ENCODE peak calls at places on chromosomes 6 and 20, in four cellular contexts. One of them, this sample, is unnamed.

GRCh38 chr20:37901667-37902503 is 1.0 kb upstream of the VSTM2L start:
- DNase-seq in activated naive CD4-positive, alpha-beta T cell: no peak
- DNase-seq in T-helper 2 cell: no peak
- DNase-seq in Daoy: peak; percentile 79
- DNase-seq in this sample: no peak

GRCh38 chr6:3026811-3027626 is 27.3 kb downstream of the NQO2 start:
- DNase-seq in Daoy: no peak
- DNase-seq in activated naive CD4-positive, alpha-beta T cell: peak; percentile 16
- DNase-seq in T-helper 2 cell: no peak
- DNase-seq in this sample: no peak

GRCh38 chr6:139402935-139403386 is 28.5 kb upstream of the CITED2 start:
- DNase-seq in Daoy: peak; percentile 19
- DNase-seq in activated naive CD4-positive, alpha-beta T cell: no peak
- DNase-seq in T-helper 2 cell: no peak
- DNase-seq in this sample: no peak

GRCh38 chr6:1597924-1598323 is 11.8 kb upstream of the FOXC1 start:
- DNase-seq in activated naive CD4-positive, alpha-beta T cell: no peak
- DNase-seq in T-helper 2 cell: no peak
- DNase-seq in Daoy: no peak
- DNase-seq in this sample: no peak

GRCh38 chr6:158500016-158500735 is 59.7 kb upstream of the TMEM181 start:
- DNase-seq in activated naive CD4-positive, alpha-beta T cell: no peak
- DNase-seq in T-helper 2 cell: no peak
- DNase-seq in Daoy: no peak
- DNase-seq in this sample: no peak

GRCh38 chr6:158000530-158001307 is 19.1 kb downstream of the SYNJ2 start:
- DNase-seq in activated naive CD4-positive, alpha-beta T cell: no peak
- DNase-seq in T-helper 2 cell: no peak
- DNase-seq in Daoy: no peak
- DNase-seq in this sample: no peak

GRCh38 chr6:37693546-37694250 is 4.0 kb downstream of the MDGA1 start:
- DNase-seq in Daoy: no peak
- DNase-seq in activated naive CD4-positive, alpha-beta T cell: no peak
- DNase-seq in T-helper 2 cell: no peak
- DNase-seq in this sample: no peak

GRCh38 chr6:140101367-140101766 is 726.9 kb upstream of the CITED2 start:
- DNase-seq in activated naive CD4-positive, alpha-beta T cell: no peak
- DNase-seq in T-helper 2 cell: no peak
- DNase-seq in Daoy: no peak
- DNase-seq in this sample: no peak

GRCh38 chr6:11921017-11921438 is 91.1 kb upstream of the HIVEP1 start:
- DNase-seq in Daoy: peak; percentile 96
- DNase-seq in T-helper 2 cell: no peak
- DNase-seq in activated naive CD4-positive, alpha-beta T cell: no peak
- DNase-seq in this sample: no peak

GRCh38 chr6:163662604-163663225 is 248.2 kb downstream of the QKI start:
- DNase-seq in Daoy: peak; percentile 55
- DNase-seq in activated naive CD4-positive, alpha-beta T cell: no peak
- DNase-seq in T-helper 2 cell: no peak
- DNase-seq in this sample: no peak

GRCh38 chr20:1376453-1377270 is 16.2 kb downstream of the FKBP1A start:
- DNase-seq in activated naive CD4-positive, alpha-beta T cell: no peak
- DNase-seq in T-helper 2 cell: no peak
- DNase-seq in Daoy: no peak
- DNase-seq in this sample: no peak

GRCh38 chr6:112443666-112444065 is 96.5 kb downstream of the RFPL4B start:
- DNase-seq in Daoy: no peak
- DNase-seq in T-helper 2 cell: no peak
- DNase-seq in activated naive CD4-positive, alpha-beta T cell: no peak
- DNase-seq in this sample: no peak

GRCh38 chr20:53656653-53657288 is 63.1 kb upstream of the ZNF217 start:
- DNase-seq in T-helper 2 cell: no peak
- DNase-seq in activated naive CD4-positive, alpha-beta T cell: no peak
- DNase-seq in Daoy: no peak
- DNase-seq in this sample: no peak

GRCh38 chr6:103122766-103123601 is 1729.5 kb downstream of the GRIK2 start:
- DNase-seq in T-helper 2 cell: no peak
- DNase-seq in activated naive CD4-positive, alpha-beta T cell: no peak
- DNase-seq in Daoy: no peak
- DNase-seq in this sample: no peak

GRCh38 chr6:7468382-7469081 is 72.9 kb upstream of the DSP start:
- DNase-seq in T-helper 2 cell: no peak
- DNase-seq in Daoy: peak; percentile 94
- DNase-seq in activated naive CD4-positive, alpha-beta T cell: no peak
- DNase-seq in this sample: no peak

GRCh38 chr20:63807654-63808053 is 23.4 kb downstream of the ZBTB46 start:
- DNase-seq in T-helper 2 cell: no peak
- DNase-seq in activated naive CD4-positive, alpha-beta T cell: no peak
- DNase-seq in Daoy: no peak
- DNase-seq in this sample: no peak

GRCh38 chr6:133951881-133952814 is 876 bp upstream of the TBPL1 start:
- DNase-seq in Daoy: peak; percentile 65
- DNase-seq in activated naive CD4-positive, alpha-beta T cell: no peak
- DNase-seq in T-helper 2 cell: peak; percentile 14
- DNase-seq in this sample: peak; percentile 20

GRCh38 chr6:160353950-160354496 is 5.8 kb downstream of the SLC22A3 start:
- DNase-seq in T-helper 2 cell: no peak
- DNase-seq in Daoy: no peak
- DNase-seq in activated naive CD4-positive, alpha-beta T cell: no peak
- DNase-seq in this sample: no peak

GRCh38 chr6:57261896-57262295 is 39.8 kb upstream of the RAB23 start:
- DNase-seq in Daoy: no peak
- DNase-seq in T-helper 2 cell: no peak
- DNase-seq in activated naive CD4-positive, alpha-beta T cell: no peak
- DNase-seq in this sample: no peak

GRCh38 chr20:45229264-45230056 is 8.3 kb downstream of the SEMG2 start:
- DNase-seq in T-helper 2 cell: no peak
- DNase-seq in Daoy: peak; percentile 18
- DNase-seq in activated naive CD4-positive, alpha-beta T cell: no peak
- DNase-seq in this sample: no peak

GRCh38 chr6:163192591-163192990 is 221.9 kb upstream of the QKI start:
- DNase-seq in activated naive CD4-positive, alpha-beta T cell: no peak
- DNase-seq in T-helper 2 cell: no peak
- DNase-seq in Daoy: no peak
- DNase-seq in this sample: no peak

GRCh38 chr20:49813305-49813974 is 812 bp downstream of the SLC9A8 start:
- DNase-seq in Daoy: no peak
- DNase-seq in T-helper 2 cell: no peak
- DNase-seq in activated naive CD4-positive, alpha-beta T cell: no peak
- DNase-seq in this sample: no peak

GRCh38 chr6:147297124-147297523 is 92.9 kb downstream of the STXBP5 start:
- DNase-seq in T-helper 2 cell: no peak
- DNase-seq in Daoy: no peak
- DNase-seq in activated naive CD4-positive, alpha-beta T cell: no peak
- DNase-seq in this sample: no peak

GRCh38 chr20:44609511-44610312 is 27.3 kb downstream of the PKIG start:
- DNase-seq in activated naive CD4-positive, alpha-beta T cell: peak; percentile 73
- DNase-seq in T-helper 2 cell: peak; percentile 60
- DNase-seq in Daoy: peak; percentile 88
- DNase-seq in this sample: peak; percentile 83

GRCh38 chr6:80608881-80609280 is 502.4 kb downstream of the BCKDHB start:
- DNase-seq in activated naive CD4-positive, alpha-beta T cell: no peak
- DNase-seq in Daoy: peak; percentile 13
- DNase-seq in T-helper 2 cell: no peak
- DNase-seq in this sample: no peak

GRCh38 chr6:24574809-24575208 is 71.2 kb downstream of the KIAA0319 start:
- DNase-seq in activated naive CD4-positive, alpha-beta T cell: no peak
- DNase-seq in T-helper 2 cell: no peak
- DNase-seq in Daoy: peak; percentile 19
- DNase-seq in this sample: no peak

GRCh38 chr6:107154131-107154906 is 39.0 kb upstream of the BEND3 start:
- DNase-seq in activated naive CD4-positive, alpha-beta T cell: no peak
- DNase-seq in T-helper 2 cell: no peak
- DNase-seq in Daoy: no peak
- DNase-seq in this sample: no peak

GRCh38 chr6:138944412-138944811 is 43.6 kb downstream of the REPS1 start:
- DNase-seq in Daoy: peak; percentile 62
- DNase-seq in activated naive CD4-positive, alpha-beta T cell: no peak
- DNase-seq in T-helper 2 cell: no peak
- DNase-seq in this sample: no peak

GRCh38 chr20:31740208-31740607 is 1.1 kb downstream of the TPX2 start:
- DNase-seq in T-helper 2 cell: no peak
- DNase-seq in Daoy: peak; percentile 55
- DNase-seq in activated naive CD4-positive, alpha-beta T cell: no peak
- DNase-seq in this sample: no peak

GRCh38 chr6:104940881-104941693 is 15.8 kb upstream of the LIN28B start:
- DNase-seq in activated naive CD4-positive, alpha-beta T cell: no peak
- DNase-seq in Daoy: no peak
- DNase-seq in T-helper 2 cell: no peak
- DNase-seq in this sample: no peak